ENCODE peak calls at places on chromosome 4, in six cellular contexts. N is cardiac muscle cell, Q is fibroblast of pulmonary artery, S is suprapubic skin, J is fibroblast of mammary gland, F is ovary. W is an unnamed sample.

GRCh38 chr4:48483006-48483776 is at the start of gene SLC10A4:
- DNase-seq in N (peak; percentile 67), Q (no peak), S (no peak), J (no peak), F (no peak), W (no peak)

GRCh38 chr4:16573744-16574143 is 324.7 kb downstream of the LDB2 start:
- DNase-seq in N (no peak), Q (peak; percentile 85), S (no peak), J (peak; percentile 76), F (peak; percentile 46), W (no peak)

GRCh38 chr4:29734785-29735184 is 985.4 kb upstream of the PCDH7 start:
- DNase-seq in N (no peak), Q (no peak), S (no peak), J (no peak), F (no peak), W (no peak)

GRCh38 chr4:83217721-83218522 is 66.7 kb downstream of the COQ2 start:
- DNase-seq in N (no peak), Q (no peak), S (no peak), J (no peak), F (no peak), W (peak; percentile 97)

GRCh38 chr4:127783026-127783769 is 1.1 kb downstream of the HSPA4L start:
- DNase-seq in N (peak; percentile 13), Q (peak; percentile 77), S (peak; percentile 87), J (peak; percentile 65), F (peak; percentile 75), W (no peak)

GRCh38 chr4:102493794-102494193 is 7.4 kb upstream of the NFKB1 start:
- DNase-seq in N (no peak), Q (no peak), S (no peak), J (no peak), F (no peak), W (no peak)

GRCh38 chr4:158769175-158769831 is 477 bp downstream of the FNIP2 start:
- DNase-seq in N (peak; percentile 33), Q (peak; percentile 44), S (peak; percentile 75), J (peak; percentile 27), F (peak; percentile 68), W (peak; percentile 26)

GRCh38 chr4:113979157-113979972 is at the start of gene ARSJ:
- DNase-seq in N (peak; percentile 73), Q (peak; percentile 89), S (peak; percentile 66), J (peak; percentile 88), F (peak; percentile 82), W (peak; percentile 18)

GRCh38 chr4:8762356-8762755 is 109.3 kb downstream of the HMX1 start:
- DNase-seq in N (no peak), Q (no peak), S (no peak), J (peak; percentile 1), F (no peak), W (no peak)

GRCh38 chr4:78772526-78773084 is 3.5 kb upstream of the BMP2K start:
- DNase-seq in N (no peak), Q (no peak), S (no peak), J (no peak), F (no peak), W (no peak)

GRCh38 chr4:85793256-85793655 is 318.3 kb downstream of the ARHGAP24 start:
- DNase-seq in N (no peak), Q (no peak), S (no peak), J (no peak), F (no peak), W (no peak)

GRCh38 chr4:24055623-24056022 is 165.8 kb upstream of the PPARGC1A start:
- DNase-seq in N (no peak), Q (no peak), S (no peak), J (no peak), F (no peak), W (no peak)

GRCh38 chr4:173434226-173434625 is 35.3 kb upstream of the SCRG1 start:
- DNase-seq in N (no peak), Q (no peak), S (no peak), J (no peak), F (no peak), W (no peak)

GRCh38 chr4:72319596-72319995 is 249.4 kb downstream of the ADAMTS3 start:
- DNase-seq in N (no peak), Q (peak; percentile 44), S (no peak), J (peak; percentile 85), F (no peak), W (peak; percentile 14)

GRCh38 chr4:61783050-61783449 is 582.9 kb downstream of the ADGRL3 start:
- DNase-seq in N (no peak), Q (no peak), S (no peak), J (no peak), F (no peak), W (peak; percentile 9)

GRCh38 chr4:85028910-85029309 is 62.4 kb upstream of the WDFY3 start:
- DNase-seq in N (no peak), Q (peak; percentile 70), S (no peak), J (peak; percentile 94), F (no peak), W (no peak)

GRCh38 chr4:104795264-104795934 is 300.7 kb upstream of the CXXC4 start:
- DNase-seq in N (no peak), Q (no peak), S (no peak), J (no peak), F (no peak), W (peak; percentile 35)

GRCh38 chr4:145954924-145955339 is 16.3 kb upstream of the ZNF827 start:
- DNase-seq in N (no peak), Q (peak; percentile 91), S (no peak), J (peak; percentile 98), F (no peak), W (no peak)

GRCh38 chr4:65021737-65022136 is 612.5 kb upstream of the TECRL start:
- DNase-seq in N (peak; percentile 44), Q (no peak), S (no peak), J (no peak), F (no peak), W (no peak)

GRCh38 chr4:3244747-3245146 is 4.2 kb upstream of the MSANTD1 start:
- DNase-seq in N (no peak), Q (no peak), S (no peak), J (no peak), F (no peak), W (no peak)

GRCh38 chr4:105472871-105473339 is 957 bp downstream of the PPA2 start:
- DNase-seq in N (no peak), Q (no peak), S (no peak), J (no peak), F (no peak), W (no peak)

GRCh38 chr4:128310266-128310697 is 22.7 kb upstream of the PGRMC2 start:
- DNase-seq in N (peak; percentile 58), Q (peak; percentile 6), S (no peak), J (peak; percentile 34), F (no peak), W (no peak)

GRCh38 chr4:145492376-145492775 is 10.7 kb downstream of the SMAD1 start:
- DNase-seq in N (no peak), Q (no peak), S (no peak), J (no peak), F (no peak), W (no peak)

GRCh38 chr4:150209140-150209829 is 131.0 kb downstream of the DCLK2 start:
- DNase-seq in N (peak; percentile 74), Q (peak; percentile 84), S (no peak), J (peak; percentile 76), F (peak; percentile 61), W (peak; percentile 64)

GRCh38 chr4:88017516-88018302 is 10.3 kb downstream of the PKD2 start:
- DNase-seq in N (no peak), Q (peak; percentile 97), S (no peak), J (peak; percentile 98), F (no peak), W (no peak)

GRCh38 chr4:74426101-74426500 is 18.8 kb upstream of the AREG start:
- DNase-seq in N (no peak), Q (peak; percentile 77), S (no peak), J (peak; percentile 98), F (no peak), W (no peak)

DNA sequence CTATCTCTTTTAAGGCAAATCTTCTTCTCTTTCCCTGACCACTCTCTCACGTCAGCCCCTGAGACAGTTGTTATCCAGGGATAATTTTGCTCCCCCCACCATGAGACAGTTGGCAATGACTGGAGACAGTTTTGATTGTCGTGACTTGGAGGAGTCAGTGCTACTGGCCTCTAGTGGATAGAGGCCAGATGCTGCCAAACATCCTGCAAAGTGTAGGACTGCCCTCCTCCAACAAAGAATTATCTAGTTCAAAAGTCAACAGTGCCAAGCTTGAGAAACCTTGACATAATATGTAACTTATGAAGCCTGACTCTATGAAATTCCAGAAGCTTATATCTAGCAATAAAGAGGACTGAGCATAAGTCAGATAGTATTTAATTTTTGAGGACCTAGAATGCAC is 502.1 kb upstream of the IGFBP7 start:
- DNase-seq in N (no peak), Q (no peak), S (no peak), J (no peak), F (no peak), W (no peak)
- TF ChIP-seq CTCF in N (no peak), Q (no peak), S (no peak), J (no peak), F (no peak), W (no peak)

GRCh38 chr4:76233967-76234678 is 17.4 kb upstream of the FAM47E start:
- DNase-seq in N (no peak), Q (no peak), S (no peak), J (no peak), F (no peak), W (no peak)
- H3K4me3 ChIP-seq in N (no peak overlapping the region), Q (no peak overlapping the region), S (peak overlapping the region; percentile 34), J (no peak overlapping the region), F (no peak overlapping the region), W (no peak overlapping the region)

DNA sequence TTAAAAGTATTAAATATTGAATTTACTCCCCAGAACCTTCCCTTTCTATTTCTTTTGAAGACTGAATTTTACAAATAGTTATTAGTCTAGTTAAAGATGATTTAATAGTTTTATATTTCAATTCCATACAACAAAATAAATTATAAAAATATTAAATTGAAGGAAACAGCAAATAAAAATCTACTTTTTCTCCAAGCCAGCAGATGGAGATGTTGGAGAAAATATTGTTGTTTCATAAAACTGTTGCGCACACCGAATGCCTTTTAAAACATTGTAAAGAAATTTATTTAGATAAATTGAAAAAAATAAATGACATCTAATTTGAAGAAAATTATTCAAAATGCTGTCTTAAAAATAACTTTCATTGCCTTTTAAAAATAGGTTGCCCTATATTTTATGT is 5.5 kb downstream of the GRIA2 start:
- DNase-seq in N (no peak), Q (no peak), S (no peak), J (no peak), F (no peak), W (no peak)
- TF ChIP-seq CTCF in N (no peak), Q (no peak), S (no peak), J (no peak), F (no peak), W (no peak)

DNA sequence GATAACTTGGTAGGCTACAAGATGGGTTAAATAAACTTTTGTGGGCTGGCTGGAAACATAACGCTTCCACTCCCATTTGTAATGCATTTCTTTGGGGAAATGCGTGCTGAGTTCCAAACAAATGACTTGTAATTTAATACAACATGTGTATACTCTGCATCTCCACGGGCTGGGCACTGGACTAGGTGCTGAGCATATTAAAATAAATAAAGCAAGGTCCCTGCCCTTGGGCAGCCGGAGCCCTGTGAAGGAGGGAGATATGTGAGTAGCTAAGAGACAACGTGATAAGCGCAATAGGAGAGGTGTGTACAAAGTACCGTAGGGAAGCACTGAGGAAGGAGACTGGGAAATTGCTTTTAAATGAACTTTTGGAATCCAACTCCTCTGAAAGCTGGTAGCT is 147.2 kb upstream of the RBPJ start:
- DNase-seq in N (peak; percentile 26), Q (no peak), S (no peak), J (no peak), F (no peak), W (no peak)
- H3K4me3 ChIP-seq in N (no peak overlapping the region), Q (no peak overlapping the region), S (no peak overlapping the region), J (no peak overlapping the region), F (no peak overlapping the region), W (no peak overlapping the region)